ENCODE peak calls at places on chromosomes 6 and 20, in ten cellular contexts. N, I, B, K, O, C, F, G, Y and W are unnamed samples. For H3K27me3, the result is how much of the 10 kb centered on the place peaks cover.

GRCh38 chr6:56959938-56960337 is 5.0 kb downstream of the BEND6 start:
- DNase-seq in F (no peak), O (peak), K (no peak), I (peak), B (no peak), Y (no peak), G (no peak), C (no peak), N (no peak), W (no peak)

GRCh38 chr20:2874456-2874855 is 1.2 kb downstream of the PTPRA start:
- DNase-seq in N (no peak), Y (no peak), F (no peak), O (no peak), K (no peak), I (peak), B (no peak), G (peak), C (no peak), W (no peak)

GRCh38 chr6:169813969-169814368 is 62.5 kb downstream of the ERMARD start:
- DNase-seq in O (no peak), B (no peak), F (no peak), I (no peak), C (no peak), G (no peak), K (no peak), Y (no peak), N (no peak), W (no peak)

GRCh38 chr20:17680128-17680835 is 1.8 kb downstream of the RRBP1 start:
- DNase-seq in Y (peak), I (peak), K (no peak), O (peak), N (peak), B (peak), G (peak), C (no peak), F (peak), W (peak)

GRCh38 chr6:112321882-112322508 is 25.1 kb upstream of the RFPL4B start:
- DNase-seq in I (peak), O (no peak), K (no peak), F (no peak), G (no peak), B (no peak), C (no peak), Y (no peak), N (no peak), W (peak)

GRCh38 chr6:46113370-46113769 is 16.4 kb upstream of the ENPP4 start:
- DNase-seq in G (peak), C (no peak), O (no peak), B (no peak), I (no peak), K (no peak), F (no peak), Y (no peak), N (no peak), W (no peak)

GRCh38 chr20:25574411-25574810 is 10.9 kb downstream of the NINL start:
- DNase-seq in O (peak), B (no peak), I (peak), F (no peak), N (no peak), G (no peak), C (no peak), Y (peak), K (no peak), W (peak)

GRCh38 chr20:50930139-50931047 is 844 bp downstream of the ADNP start:
- DNase-seq in G (no peak), I (no peak), Y (no peak), K (no peak), N (no peak), F (peak), B (peak), C (no peak), O (no peak), W (peak)

GRCh38 chr20:10653593-10654288 is 20.1 kb downstream of the JAG1 start:
- DNase-seq in I (peak), C (no peak), Y (no peak), O (peak), N (no peak), K (no peak), F (peak), B (peak), G (no peak), W (no peak)

GRCh38 chr6:132797975-132798819 is at the start of gene SLC18B1:
- DNase-seq in O (peak), K (peak), G (peak), B (peak), F (peak), I (peak), Y (no peak), C (peak), N (no peak), W (peak)

GRCh38 chr6:29009358-29009757 is 4.2 kb upstream of the ZNF311 start:
- DNase-seq in I (no peak), Y (no peak), N (no peak), B (no peak), C (no peak), F (no peak), O (no peak), K (no peak), G (no peak), W (no peak)

GRCh38 chr6:29014729-29015608 is 9.9 kb upstream of the ZNF311 start:
- DNase-seq in K (no peak), N (no peak), O (peak), F (no peak), G (peak), C (no peak), Y (no peak), I (no peak), B (no peak), W (no peak)

GRCh38 chr6:29008089-29008488 is 3.0 kb upstream of the ZNF311 start:
- DNase-seq in F (no peak), B (no peak), C (no peak), O (no peak), N (no peak), I (no peak), G (no peak), Y (no peak), K (no peak), W (no peak)

GRCh38 chr6:29016559-29017427 is 11.7 kb upstream of the ZNF311 start:
- DNase-seq in Y (peak), N (peak), I (peak), F (peak), C (peak), K (peak), O (peak), B (peak), G (peak), W (peak)

GRCh38 chr6:29011276-29011734 is 6.2 kb upstream of the ZNF311 start:
- DNase-seq in N (no peak), C (no peak), F (peak), O (peak), B (peak), I (peak), K (peak), Y (no peak), G (peak), W (peak)
- H3K27me3 ChIP-seq in N (under half), C (under half), F (under half), O (under half), B (under half), I (under half), K (under half), Y (under half), G (half or more), W (under half)

DNA sequence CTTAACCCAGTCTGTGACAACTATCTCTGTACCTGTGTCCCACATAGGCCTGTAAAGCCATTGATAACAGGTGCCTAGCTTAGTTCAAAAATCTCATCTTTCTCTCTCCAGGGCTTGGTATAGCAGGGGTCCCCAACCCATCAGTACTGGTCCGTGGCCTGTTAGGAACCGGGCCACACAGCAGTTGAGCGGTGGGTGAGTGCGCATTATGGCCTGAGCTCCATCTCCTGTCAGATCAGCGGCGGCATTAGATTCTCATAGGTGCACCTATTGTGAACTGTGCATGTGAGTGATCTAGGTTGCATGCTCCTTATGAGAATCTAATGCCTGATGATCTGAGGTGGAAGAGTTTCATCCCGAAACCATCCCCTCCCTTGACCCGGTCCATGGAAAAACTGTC is 3.4 kb downstream of the LYRM4 start:
- DNase-seq in Y (no peak), F (no peak), I (no peak), C (no peak), N (no peak), K (no peak), B (no peak), O (no peak), G (no peak), W (no peak)
- H3K4me3 ChIP-seq in Y (no peak), F (no peak), I (no peak), C (no peak), N (no peak), K (no peak), B (no peak), O (no peak), G (no peak), W (no peak)

DNA sequence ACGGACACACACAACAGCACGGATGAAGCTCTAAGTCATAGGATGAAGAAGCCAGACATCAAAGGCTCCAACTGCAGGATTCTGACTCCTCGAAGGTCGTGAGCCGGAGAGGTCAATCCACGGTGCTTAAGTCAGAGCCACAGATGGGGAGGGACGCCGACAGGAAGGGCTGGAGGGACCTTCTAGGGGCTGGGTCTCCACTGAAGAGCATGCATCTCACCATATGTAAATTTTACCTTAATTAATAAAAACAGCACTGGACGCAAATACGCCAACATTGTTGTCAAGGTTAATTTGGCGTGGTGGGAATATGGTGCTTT is 17.0 kb downstream of the CHRNA4 start:
- DNase-seq in C (no peak), I (no peak), O (no peak), B (no peak), K (no peak), N (no peak), F (no peak), Y (no peak), G (no peak), W (no peak)
- H3K27me3 ChIP-seq in C (under half), I (under half), O (under half), B (under half), K (under half), N (under half), F (under half), Y (under half), G (under half), W (under half)

GRCh38 chr6:157272866-157273755 is 50.2 kb downstream of the TMEM242 start:
- DNase-seq in B (no peak), K (peak), N (no peak), C (no peak), O (no peak), I (no peak), G (peak), Y (no peak), F (no peak), W (peak)
- H3K4me3 ChIP-seq in B (no peak), K (no peak), N (no peak), C (no peak), O (no peak), I (no peak), G (peak), Y (no peak), F (no peak), W (no peak)

GRCh38 chr20:63531686-63532448 is 5.3 kb downstream of the PTK6 start:
- DNase-seq in O (no peak), C (no peak), Y (no peak), N (no peak), I (no peak), G (no peak), B (no peak), F (no peak), K (no peak), W (no peak)
- H3K27me3 ChIP-seq in O (under half), C (under half), Y (under half), N (under half), I (under half), G (under half), B (under half), F (under half), K (under half), W (under half)

GRCh38 chr6:163501022-163501421 is 86.5 kb downstream of the QKI start:
- DNase-seq in Y (no peak), N (no peak), F (no peak), I (no peak), C (no peak), O (no peak), G (no peak), K (no peak), B (no peak), W (no peak)

GRCh38 chr6:163507965-163508364 is 93.4 kb downstream of the QKI start:
- DNase-seq in I (no peak), N (no peak), C (no peak), K (no peak), O (no peak), Y (no peak), G (no peak), B (no peak), F (no peak), W (no peak)

GRCh38 chr6:163501440-163501839 is 86.9 kb downstream of the QKI start:
- DNase-seq in B (no peak), O (no peak), I (no peak), G (no peak), C (no peak), K (no peak), Y (no peak), F (no peak), N (no peak), W (no peak)

GRCh38 chr6:163500105-163500504 is 85.6 kb downstream of the QKI start:
- DNase-seq in N (no peak), O (no peak), G (no peak), Y (no peak), B (no peak), I (no peak), F (no peak), K (no peak), C (no peak), W (no peak)

DNA sequence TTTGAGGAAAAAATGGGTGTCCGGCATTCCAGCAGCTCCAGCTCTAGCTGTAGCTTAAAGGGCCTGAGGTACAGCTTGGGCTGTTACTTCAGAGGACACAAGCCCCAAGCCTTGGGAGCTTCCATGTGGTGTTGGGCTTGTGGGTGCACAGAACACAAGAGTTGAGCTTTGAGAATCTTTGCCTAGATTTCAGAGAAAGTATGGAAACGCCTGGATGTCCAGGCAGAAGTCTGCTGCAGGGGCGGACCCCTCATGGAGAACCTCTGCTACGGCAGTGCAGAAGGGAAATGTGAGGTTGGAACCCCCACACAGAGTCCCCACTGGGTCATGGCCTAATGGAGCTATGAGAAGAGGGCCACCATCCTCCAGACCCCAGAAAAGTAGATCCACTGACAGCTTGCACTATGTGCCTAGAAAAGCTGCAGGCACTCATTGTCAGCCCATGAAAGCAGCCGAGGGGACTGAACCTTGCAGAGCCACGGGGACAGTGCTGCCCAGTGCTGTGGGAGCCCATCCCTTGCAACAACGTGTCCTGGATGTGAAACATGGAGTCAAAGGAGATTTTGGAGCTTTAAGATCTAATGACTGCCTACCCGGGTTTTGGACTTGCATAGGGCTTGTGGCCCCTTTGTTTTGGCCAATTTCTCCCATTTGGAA is 90.6 kb downstream of the QKI start:
- DNase-seq in B (no peak), C (no peak), K (no peak), O (no peak), I (no peak), G (no peak), Y (no peak), F (no peak), N (no peak), W (no peak)
- H3K4me3 ChIP-seq in B (no peak), C (no peak), K (no peak), O (no peak), I (no peak), G (no peak), Y (no peak), F (no peak), N (no peak), W (no peak)

DNA sequence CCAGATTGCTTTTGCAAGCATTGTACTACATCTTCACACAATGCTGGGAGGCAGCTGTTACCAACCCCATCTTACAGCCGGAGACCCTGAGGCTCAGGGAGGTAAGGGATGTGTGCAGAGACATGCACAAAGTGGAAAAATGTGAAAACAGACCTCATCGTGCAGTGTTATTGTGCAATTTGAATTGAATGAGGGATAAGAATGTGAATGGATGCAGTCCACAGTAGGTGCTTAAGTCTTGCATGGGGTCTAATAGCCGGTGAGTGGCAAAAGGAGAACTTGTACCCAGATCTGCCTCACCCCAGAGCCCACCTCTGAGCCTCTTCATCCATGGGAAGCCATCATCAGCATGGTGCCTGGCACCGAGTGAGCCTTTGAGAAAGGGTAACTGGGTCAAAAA is 42.1 kb downstream of the SLC52A3 start:
- DNase-seq in G (no peak), K (no peak), N (no peak), O (no peak), F (no peak), B (no peak), C (no peak), I (no peak), Y (no peak), W (no peak)
- H3K27me3 ChIP-seq in G (under half), K (under half), N (under half), O (under half), F (under half), B (under half), C (under half), I (under half), Y (under half), W (under half)

DNA sequence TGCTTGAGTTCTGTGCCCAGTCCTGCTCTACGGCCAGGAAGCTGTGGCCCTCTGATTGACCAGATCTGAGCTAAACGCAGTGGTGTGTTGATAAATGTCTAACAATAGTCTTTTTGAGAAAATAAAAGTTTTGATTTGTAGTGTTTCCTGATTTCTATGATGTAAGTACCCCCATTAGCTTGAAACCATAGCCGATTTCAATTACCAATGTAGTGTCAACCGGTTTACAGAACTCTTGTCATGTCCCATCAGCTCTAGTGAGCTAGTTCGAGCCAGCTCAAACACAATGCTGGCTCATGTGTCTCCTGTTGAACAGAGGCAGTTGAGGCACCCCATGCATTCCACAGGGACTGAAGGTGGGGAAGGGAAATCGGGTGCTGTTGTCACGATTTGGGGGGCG is 56.7 kb upstream of the ZMYND8 start:
- DNase-seq in B (no peak), I (no peak), C (no peak), G (no peak), O (no peak), F (no peak), N (no peak), Y (no peak), K (no peak), W (no peak)
- H3K4me3 ChIP-seq in B (no peak), I (no peak), C (no peak), G (no peak), O (no peak), F (no peak), N (no peak), Y (no peak), K (no peak), W (no peak)

DNA sequence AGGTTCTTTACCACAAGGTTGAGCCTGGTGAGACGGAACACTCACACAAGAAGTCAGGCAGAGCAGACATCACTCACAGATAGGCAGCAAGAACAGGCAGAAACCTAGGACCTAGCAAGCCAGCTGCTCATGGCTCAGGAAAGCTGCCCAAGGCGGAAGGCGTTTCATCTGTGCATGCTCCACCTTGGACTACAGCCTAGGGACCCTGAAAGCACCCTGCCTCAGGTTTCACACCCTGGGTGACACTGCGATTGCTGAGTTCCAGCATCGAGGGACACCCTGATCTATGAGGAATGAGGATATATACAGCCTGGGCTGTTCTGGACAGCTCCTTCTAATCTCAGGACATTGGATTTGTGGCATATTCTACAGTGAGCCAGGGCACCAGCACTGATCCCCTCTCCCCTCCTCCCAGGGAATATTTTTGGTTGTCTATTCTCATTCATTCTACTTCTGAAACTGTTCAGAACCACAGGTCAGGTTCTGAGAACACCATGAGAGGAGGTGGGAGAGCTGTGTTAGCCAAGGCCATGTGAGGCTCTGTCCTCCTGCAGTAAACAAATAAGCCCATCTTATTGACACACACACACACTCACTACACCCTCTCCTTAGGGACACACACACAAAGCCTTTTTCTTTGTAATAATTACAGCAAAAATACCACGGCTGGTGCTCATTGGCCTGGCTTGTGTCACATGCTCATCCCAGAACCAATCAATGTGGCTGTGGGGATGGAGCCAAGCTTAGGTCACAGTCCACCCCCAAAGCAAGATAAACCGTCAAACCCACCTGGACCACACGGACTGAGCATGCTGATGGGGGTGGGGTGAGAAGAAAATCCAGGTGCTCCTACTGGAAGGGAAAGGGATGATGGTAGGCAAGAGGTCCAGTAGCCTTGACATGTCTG is 26.3 kb upstream of the PMEPA1 start:
- DNase-seq in O (no peak), Y (no peak), F (no peak), I (no peak), N (no peak), G (no peak), C (no peak), B (no peak), K (no peak), W (no peak)
- H3K27me3 ChIP-seq in O (under half), Y (under half), F (under half), I (under half), N (under half), G (under half), C (under half), B (under half), K (under half), W (under half)